ENCODE peak calls at places on chromosomes 13 and 19, in eight cellular contexts. U, W, G, B, M, Y, Z and R are unnamed samples.

GRCh38 chr13:73248711-73249580 is 190.1 kb downstream of the KLF5 start:
- DNase-seq in U (no peak), W (no peak), G (no peak), B (peak), M (no peak), Y (no peak), Z (no peak), R (no peak)

GRCh38 chr13:97139704-97140103 is 82.4 kb upstream of the MBNL2 start:
- DNase-seq in U (no peak), W (no peak), G (no peak), B (no peak), M (no peak), Y (no peak), Z (no peak), R (no peak)

GRCh38 chr13:49421391-49421790 is 22.5 kb downstream of the CAB39L start:
- DNase-seq in U (no peak), W (no peak), G (no peak), B (peak), M (no peak), Y (no peak), Z (no peak), R (no peak)

GRCh38 chr13:24038846-24039330 is 121.6 kb upstream of the SPATA13 start:
- DNase-seq in U (peak), W (no peak), G (peak), B (no peak), M (no peak), Y (no peak), Z (no peak), R (peak)

GRCh38 chr19:4914736-4915501 is 5.6 kb downstream of the UHRF1 start:
- DNase-seq in U (peak), W (peak), G (no peak), B (peak), M (no peak), Y (peak), Z (no peak), R (no peak)

GRCh38 chr13:99270503-99270902 is 12.3 kb upstream of the GPR18 start:
- DNase-seq in U (no peak), W (no peak), G (no peak), B (no peak), M (no peak), Y (no peak), Z (no peak), R (no peak)

GRCh38 chr19:2428027-2428690 is 773 bp upstream of the TIMM13 start:
- DNase-seq in U (peak), W (no peak), G (no peak), B (peak), M (no peak), Y (no peak), Z (peak), R (no peak)

GRCh38 chr13:77874406-77874805 is 44.2 kb downstream of the EDNRB start:
- DNase-seq in U (peak), W (no peak), G (no peak), B (no peak), M (no peak), Y (no peak), Z (no peak), R (no peak)

GRCh38 chr13:97753269-97753668 is 200.2 kb upstream of the IPO5 start:
- DNase-seq in U (no peak), W (no peak), G (no peak), B (no peak), M (no peak), Y (no peak), Z (no peak), R (no peak)

GRCh38 chr13:75896271-75896670 is 260.1 kb downstream of the LMO7 start:
- DNase-seq in U (no peak), W (no peak), G (no peak), B (no peak), M (no peak), Y (no peak), Z (no peak), R (no peak)

GRCh38 chr19:13839938-13840750 is 36.8 kb upstream of the NANOS3 start:
- DNase-seq in U (peak), W (peak), G (no peak), B (peak), M (peak), Y (peak), Z (peak), R (peak)

GRCh38 chr13:30148171-30148754 is 159.1 kb downstream of the KATNAL1 start:
- DNase-seq in U (no peak), W (no peak), G (no peak), B (peak), M (no peak), Y (no peak), Z (no peak), R (no peak)

GRCh38 chr19:55460670-55461258 is 678 bp downstream of the ISOC2 start:
- DNase-seq in U (peak), W (peak), G (peak), B (peak), M (peak), Y (peak), Z (peak), R (peak)

GRCh38 chr19:11597202-11598102 is at the start of gene ZNF627:
- DNase-seq in U (peak), W (peak), G (peak), B (peak), M (peak), Y (peak), Z (peak), R (peak)

GRCh38 chr19:31548941-31549340 is 199.7 kb upstream of the TSHZ3 start:
- DNase-seq in U (peak), W (no peak), G (no peak), B (peak), M (peak), Y (peak), Z (no peak), R (no peak)

GRCh38 chr19:8702350-8702749 is 3.8 kb upstream of the ACTL9 start:
- DNase-seq in U (no peak), W (no peak), G (no peak), B (no peak), M (no peak), Y (no peak), Z (no peak), R (no peak)

GRCh38 chr19:49689133-49690072 is at the start of gene ADM5:
- DNase-seq in U (peak), W (no peak), G (no peak), B (peak), M (peak), Y (no peak), Z (peak), R (peak)

GRCh38 chr13:110471156-110471832 is 90.2 kb downstream of the RAB20 start:
- DNase-seq in U (no peak), W (no peak), G (no peak), B (peak), M (no peak), Y (no peak), Z (peak), R (no peak)

GRCh38 chr19:48480151-48480475 is 10.9 kb downstream of the CYTH2 start:
- DNase-seq in U (peak), W (no peak), G (no peak), B (peak), M (peak), Y (no peak), Z (peak), R (no peak)

GRCh38 chr13:52737451-52737850 is 2.2 kb downstream of the CNMD start:
- DNase-seq in U (no peak), W (no peak), G (no peak), B (no peak), M (no peak), Y (no peak), Z (no peak), R (no peak)

GRCh38 chr19:2261438-2262172 is 5.4 kb upstream of the JSRP1 start:
- DNase-seq in U (peak), W (no peak), G (peak), B (peak), M (no peak), Y (no peak), Z (peak), R (no peak)

GRCh38 chr19:21749090-21749489 is 18.3 kb downstream of the ZNF100 start:
- DNase-seq in U (peak), W (no peak), G (no peak), B (no peak), M (no peak), Y (no peak), Z (no peak), R (no peak)

GRCh38 chr19:36665832-36666231 is 805 bp downstream of the ZNF461 start:
- DNase-seq in U (no peak), W (no peak), G (no peak), B (no peak), M (no peak), Y (peak), Z (no peak), R (no peak)

GRCh38 chr19:15251749-15252397 is 19.6 kb upstream of the EPHX3 start:
- DNase-seq in U (peak), W (peak), G (peak), B (peak), M (peak), Y (peak), Z (peak), R (peak)

GRCh38 chr19:2014731-2015610 is 543 bp downstream of the BTBD2 start:
- DNase-seq in U (peak), W (peak), G (no peak), B (peak), M (peak), Y (no peak), Z (no peak), R (no peak)

GRCh38 chr13:98214707-98215106 is 37.6 kb upstream of the RNF113B start:
- DNase-seq in U (no peak), W (no peak), G (no peak), B (peak), M (no peak), Y (no peak), Z (no peak), R (peak)

GRCh38 chr13:52459668-52460067 is 4.4 kb downstream of the CKAP2 start:
- DNase-seq in U (peak), W (no peak), G (no peak), B (no peak), M (no peak), Y (peak), Z (no peak), R (no peak)

GRCh38 chr13:38530492-38530891 is 156.4 kb upstream of the FREM2 start:
- DNase-seq in U (peak), W (no peak), G (no peak), B (no peak), M (no peak), Y (no peak), Z (no peak), R (no peak)

GRCh38 chr19:39363909-39364457 is 21.8 kb downstream of the SAMD4B start:
- DNase-seq in U (peak), W (no peak), G (no peak), B (no peak), M (peak), Y (no peak), Z (peak), R (no peak)

GRCh38 chr13:89221557-89222158 is 1550.5 kb downstream of the SLITRK5 start:
- DNase-seq in U (no peak), W (no peak), G (no peak), B (no peak), M (no peak), Y (no peak), Z (no peak), R (no peak)

GRCh38 chr19:16342002-16342715 is 17.5 kb downstream of the KLF2 start:
- DNase-seq in U (peak), W (no peak), G (no peak), B (no peak), M (no peak), Y (peak), Z (no peak), R (no peak)